ENCODE peak calls at places on chromosomes 2 and 18, in seven cellular contexts. H is aorta, N is NT2/D1, Y is mesendoderm, B is pancreas, I is heart right ventricle, F is upper lobe of right lung. Q is an unnamed sample. For H3K4me1, the result is how much of the 10 kb centered on the place peaks cover.

GRCh38 chr18:77068890-77069312 is 63.7 kb downstream of the MBP start:
- DNase-seq in H (no peak), I (no peak), F (no peak), B (no peak), N (no peak), Y (no peak), Q (no peak)

GRCh38 chr2:1769703-1770422 is 25.5 kb upstream of the PXDN start:
- DNase-seq in B (peak), F (peak), Y (peak), H (peak), I (peak), N (peak), Q (peak)

GRCh38 chr2:167653131-167653530 is 594.3 kb downstream of the STK39 start:
- DNase-seq in H (no peak), B (no peak), F (no peak), N (no peak), I (no peak), Y (no peak), Q (no peak)

GRCh38 chr2:129483366-129483765 is 496.1 kb upstream of the RAB6C start:
- DNase-seq in H (no peak), Y (no peak), I (peak), B (no peak), N (no peak), F (no peak), Q (no peak)

GRCh38 chr2:231926761-231927565 is 767 bp upstream of the NPPC start:
- DNase-seq in Y (peak), B (no peak), N (no peak), I (no peak), H (peak), F (peak), Q (peak)

GRCh38 chr2:199379251-199379650 is 78.5 kb downstream of the SATB2 start:
- DNase-seq in N (no peak), I (no peak), F (no peak), B (no peak), H (no peak), Y (no peak), Q (no peak)

GRCh38 chr18:74303936-74304335 is 11.7 kb upstream of the C18orf63 start:
- DNase-seq in I (no peak), F (no peak), B (no peak), N (no peak), Y (no peak), H (no peak), Q (no peak)

GRCh38 chr2:231928901-231929725 is 2.9 kb upstream of the NPPC start:
- DNase-seq in H (no peak), I (no peak), B (no peak), Y (no peak), N (no peak), F (no peak), Q (no peak)

GRCh38 chr18:35143615-35144596 is 96.9 kb upstream of the ZNF397 start:
- DNase-seq in B (peak), H (no peak), F (no peak), I (peak), N (peak), Y (peak), Q (no peak)

GRCh38 chr2:97736608-97737330 is 23.4 kb downstream of the ZAP70 start:
- DNase-seq in F (peak), B (no peak), I (no peak), N (no peak), Y (no peak), H (peak), Q (no peak)

GRCh38 chr2:168293766-168294165 is 46.4 kb upstream of the STK39 start:
- DNase-seq in F (no peak), B (no peak), H (no peak), Y (peak), I (no peak), N (no peak), Q (no peak)

GRCh38 chr2:104849618-104850097 is 4.3 kb upstream of the POU3F3 start:
- DNase-seq in Y (peak), I (peak), B (peak), H (no peak), N (no peak), F (peak), Q (no peak)

GRCh38 chr18:10923225-10923624 is 226.1 kb downstream of the PIEZO2 start:
- DNase-seq in N (no peak), F (no peak), Y (peak), I (no peak), B (no peak), H (no peak), Q (no peak)

GRCh38 chr2:46471-47345 is at the start of gene FAM110C:
- DNase-seq in I (peak), F (peak), H (peak), Y (peak), B (peak), N (peak), Q (peak)

GRCh38 chr2:141589314-141589713 is 541.5 kb downstream of the LRP1B start:
- DNase-seq in Y (no peak), I (no peak), F (no peak), H (no peak), B (no peak), N (no peak), Q (no peak)

GRCh38 chr2:217058791-217059755 is 199.2 kb upstream of the TNP1 start:
- DNase-seq in F (no peak), N (no peak), B (no peak), Y (no peak), H (no peak), I (no peak), Q (no peak)

GRCh38 chr2:78940998-78941397 is 84.5 kb upstream of the REG3G start:
- DNase-seq in Y (peak), B (no peak), N (no peak), I (no peak), F (no peak), H (no peak), Q (no peak)

GRCh38 chr2:149782566-149782965 is 195.0 kb upstream of the MMADHC start:
- DNase-seq in H (no peak), N (no peak), F (no peak), Y (no peak), B (no peak), I (no peak), Q (no peak)

GRCh38 chr2:138867341-138867740 is 87.2 kb upstream of the NXPH2 start:
- DNase-seq in H (no peak), I (no peak), B (no peak), Y (no peak), F (no peak), N (no peak), Q (no peak)

GRCh38 chr2:211033765-211034164 is 477.4 kb downstream of the CPS1 start:
- DNase-seq in F (no peak), Y (peak), N (no peak), I (no peak), H (no peak), B (no peak), Q (no peak)

GRCh38 chr2:105929506-105929905 is 184.8 kb downstream of the NCK2 start:
- DNase-seq in I (no peak), N (no peak), B (no peak), Y (no peak), H (no peak), F (no peak), Q (no peak)

GRCh38 chr2:60283633-60284032 is 269.8 kb downstream of the BCL11A start:
- DNase-seq in F (no peak), N (no peak), H (no peak), I (no peak), B (no peak), Y (no peak), Q (no peak)

GRCh38 chr2:174846941-174847938 is 83.0 kb upstream of the CHRNA1 start:
- DNase-seq in Y (peak), F (no peak), H (no peak), B (no peak), N (peak), I (peak), Q (no peak)

GRCh38 chr18:70848329-70848728 is 559.5 kb downstream of the SOCS6 start:
- DNase-seq in B (no peak), N (no peak), I (no peak), H (no peak), Y (no peak), F (no peak), Q (no peak)

GRCh38 chr2:203650860-203651613 is 55.4 kb upstream of the CD28 start:
- DNase-seq in F (no peak), B (peak), H (no peak), N (no peak), I (peak), Y (peak), Q (no peak)

GRCh38 chr2:203808041-203808750 is 59.4 kb upstream of the CTLA4 start:
- DNase-seq in B (no peak), F (no peak), N (no peak), I (no peak), H (no peak), Y (peak), Q (no peak)

GRCh38 chr18:33600846-33601245 is 22.8 kb downstream of the ASXL3 start:
- DNase-seq in N (no peak), B (no peak), Y (no peak), I (no peak), F (no peak), H (no peak), Q (no peak)

GRCh38 chr2:10427568-10427975 is 20.6 kb downstream of the ODC1 start:
- DNase-seq in N (no peak), H (no peak), F (no peak), Y (no peak), B (no peak), I (no peak), Q (no peak)

GRCh38 chr2:106961328-106961727 is 75.4 kb upstream of the ST6GAL2 start:
- DNase-seq in Y (peak), I (no peak), H (no peak), F (no peak), B (no peak), N (no peak), Q (no peak)

GRCh38 chr2:240551288-240551687 is 6.5 kb downstream of the ANKMY1 start:
- DNase-seq in B (peak), F (no peak), Y (no peak), H (no peak), I (no peak), N (no peak), Q (no peak)

GRCh38 chr2:227462463-227462951 is 9.4 kb upstream of the AGFG1 start:
- DNase-seq in I (no peak), F (no peak), Y (no peak), N (no peak), H (no peak), B (no peak), Q (no peak)

GRCh38 chr2:198762456-198762855 is 695.3 kb downstream of the SATB2 start:
- DNase-seq in Y (peak), H (peak), I (no peak), B (no peak), F (no peak), N (no peak), Q (no peak)

GRCh38 chr2:241804326-241805276 is 4.4 kb upstream of the NEU4 start:
- DNase-seq in B (no peak), I (no peak), H (peak), F (peak), Y (peak), N (no peak), Q (peak)

GRCh38 chr2:7083580-7084509 is 166.6 kb downstream of the RNF144A start:
- DNase-seq in N (peak), B (no peak), H (no peak), I (no peak), Y (peak), F (no peak), Q (no peak)

GRCh38 chr2:68318686-68319396 is 908 bp downstream of the CNRIP1 start:
- DNase-seq in F (no peak), Y (no peak), B (no peak), H (peak), I (peak), N (no peak), Q (peak)

GRCh38 chr18:61676763-61677434 is 215.9 kb downstream of the RNF152 start:
- DNase-seq in I (no peak), H (no peak), F (no peak), B (no peak), Y (no peak), N (no peak), Q (no peak)

GRCh38 chr2:96099861-96100798 is 16.2 kb downstream of the ADRA2B start:
- DNase-seq in H (peak), F (peak), B (peak), I (peak), N (no peak), Y (peak), Q (peak)

GRCh38 chr18:68623342-68623741 is 91.6 kb downstream of the TMX3 start:
- DNase-seq in F (no peak), Y (peak), H (no peak), B (peak), N (peak), I (peak), Q (no peak)

GRCh38 chr2:105790467-105791118 is 45.9 kb downstream of the NCK2 start:
- DNase-seq in H (no peak), F (no peak), Y (no peak), B (no peak), I (no peak), N (no peak), Q (no peak)

DNA sequence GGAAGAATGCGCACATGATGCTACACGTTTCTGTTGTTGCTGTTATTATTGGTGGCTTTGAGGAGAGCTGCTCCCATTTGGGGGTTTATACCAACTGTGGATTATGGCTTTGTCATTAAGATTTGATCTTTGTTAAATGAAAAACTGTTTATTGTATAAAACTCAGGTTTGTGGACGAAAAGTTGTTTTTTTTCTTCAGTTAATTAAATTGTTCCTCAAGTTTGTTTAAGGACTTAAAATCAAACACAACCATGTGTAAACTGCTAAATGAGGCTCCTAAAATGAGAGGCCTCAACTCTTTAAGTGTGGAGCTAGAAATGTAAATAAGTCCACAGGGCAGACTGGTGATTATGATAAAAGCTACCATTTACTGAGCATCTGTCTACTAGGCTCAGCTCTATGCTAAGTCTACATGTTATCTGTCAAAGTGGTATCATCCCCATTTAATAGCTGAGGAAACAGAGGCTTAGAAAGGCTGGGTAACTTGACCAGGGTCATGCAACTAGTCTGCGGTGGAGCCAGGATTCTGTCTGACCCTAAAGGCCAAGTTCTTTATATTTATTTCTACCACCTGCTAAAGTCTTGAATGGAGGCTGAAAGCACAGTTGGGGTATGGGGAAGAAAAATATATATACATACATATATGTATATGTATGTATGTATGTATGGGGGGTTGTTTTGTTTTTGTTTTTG is 4.1 kb downstream of the MYCN start:
- DNase-seq in B (no peak), I (no peak), H (no peak), F (no peak), N (no peak), Y (no peak), Q (no peak)
- H3K4me3 ChIP-seq in B (no peak), I (no peak), H (no peak), F (no peak), N (peak), Y (no peak), Q (no peak)

DNA sequence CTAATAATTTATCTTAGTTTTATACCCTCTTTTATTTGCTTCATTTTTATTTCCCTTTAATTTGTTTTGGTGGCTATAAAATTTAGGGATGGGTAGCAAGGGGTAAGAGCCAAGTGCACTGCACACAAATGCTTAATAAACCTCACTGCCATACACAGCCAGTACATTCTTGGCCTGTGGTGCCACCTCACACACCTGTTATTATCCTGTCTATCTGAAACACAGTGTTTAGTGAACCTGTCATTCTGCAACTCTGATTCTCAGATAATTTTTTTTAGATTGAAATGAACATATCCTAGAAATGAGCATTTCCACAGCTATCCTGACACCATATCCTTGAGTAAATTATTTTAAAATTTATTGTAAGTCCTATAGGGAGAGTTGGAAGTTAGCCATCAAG is 807.5 kb downstream of the DCC start:
- DNase-seq in F (no peak), N (no peak), B (no peak), I (no peak), Y (no peak), H (no peak), Q (no peak)
- H3K4me1 ChIP-seq in F (under half), N (under half), B (under half), I (under half), Y (under half), H (under half), Q (under half)

DNA sequence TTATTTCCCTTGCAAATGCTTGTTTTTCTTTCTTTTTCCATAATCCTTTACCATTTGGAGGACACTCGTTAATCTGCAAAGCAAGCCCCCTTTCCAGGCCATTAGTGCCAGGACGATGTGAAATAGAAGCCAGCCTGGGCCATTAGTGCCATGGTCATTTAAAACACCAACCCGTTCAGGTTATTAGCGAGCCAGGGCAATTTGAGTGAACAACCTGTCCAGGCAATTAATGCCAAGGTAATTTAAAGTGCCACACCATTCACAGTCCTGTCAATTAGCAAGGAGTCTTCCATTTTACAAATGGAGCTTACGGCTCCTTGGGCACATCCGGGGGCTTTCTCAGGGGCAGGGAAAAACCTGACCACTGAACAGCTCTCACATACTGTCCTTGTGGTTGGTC is 370.7 kb downstream of the HRH4 start:
- DNase-seq in N (no peak), H (no peak), Y (no peak), F (no peak), B (no peak), I (no peak), Q (no peak)
- H3K4me3 ChIP-seq in N (no peak), H (no peak), Y (no peak), F (no peak), B (no peak), I (no peak), Q (no peak)

DNA sequence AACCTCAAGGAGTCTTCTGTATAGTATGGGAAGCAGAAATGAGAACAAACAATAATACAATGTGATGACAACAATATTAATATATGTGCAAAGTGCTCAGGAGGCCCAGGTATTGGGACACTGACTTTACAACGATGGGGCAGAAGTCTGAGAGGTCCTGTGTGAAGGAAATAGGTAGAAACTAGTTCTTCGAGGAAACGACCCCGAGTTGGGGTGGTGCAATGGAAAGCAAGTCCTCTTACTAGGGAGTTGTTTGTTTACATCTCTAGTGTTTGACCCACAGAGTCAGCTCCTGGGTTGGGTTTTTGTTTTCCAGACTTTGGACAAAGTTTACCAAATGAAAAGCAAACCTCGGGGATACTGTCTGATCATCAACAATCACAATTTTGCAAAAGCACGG is 16.2 kb downstream of the CASP8 start:
- DNase-seq in H (no peak), F (no peak), Y (no peak), I (no peak), N (no peak), B (no peak), Q (no peak)
- H3K4me1 ChIP-seq in H (under half), F (under half), Y (under half), I (under half), N (under half), B (under half), Q (under half)

GRCh38 chr2:181991171-181991885 is 5.7 kb downstream of the PPP1R1C start:
- DNase-seq in Y (no peak), N (no peak), B (no peak), F (no peak), I (no peak), H (no peak), Q (no peak)
- H3K4me3 ChIP-seq in Y (no peak), N (no peak), B (no peak), F (no peak), I (no peak), H (no peak), Q (no peak)

GRCh38 chr2:121603185-121603584 is 46.1 kb downstream of the CLASP1 start:
- DNase-seq in B (no peak), Y (no peak), F (no peak), H (no peak), I (no peak), N (no peak), Q (no peak)
- H3K4me1 ChIP-seq in B (under half), Y (under half), F (under half), H (under half), I (half or more), N (under half), Q (under half)

GRCh38 chr2:45952591-45952990 is 301.1 kb downstream of the PRKCE start:
- DNase-seq in F (no peak), Y (no peak), I (no peak), H (no peak), B (no peak), N (no peak), Q (no peak)
- H3K4me3 ChIP-seq in F (no peak), Y (no peak), I (no peak), H (no peak), B (no peak), N (no peak), Q (no peak)

DNA sequence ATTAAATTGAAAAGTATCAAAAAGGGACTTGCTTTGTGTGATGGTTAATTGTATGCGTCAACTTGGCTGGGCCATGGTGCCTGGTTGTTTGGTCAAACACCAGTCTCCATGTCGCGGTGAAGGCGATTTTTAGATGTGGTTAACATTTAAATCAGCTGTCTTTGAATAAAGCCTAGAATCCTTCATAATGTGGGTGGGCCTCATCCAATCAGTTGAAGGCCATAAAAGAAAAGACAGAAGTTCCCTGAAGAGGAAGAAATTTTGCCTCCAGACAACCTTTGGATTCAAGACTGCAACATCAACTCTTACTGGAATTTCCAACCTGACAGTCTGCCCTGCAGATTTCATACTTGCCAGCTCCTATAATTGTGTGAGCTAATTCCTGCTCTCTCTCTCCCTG is 160.5 kb downstream of the SH3BP4 start:
- DNase-seq in F (no peak), Y (no peak), I (no peak), H (no peak), B (no peak), N (no peak), Q (no peak)
- H3K4me1 ChIP-seq in F (under half), Y (under half), I (under half), H (under half), B (under half), N (under half), Q (under half)

Q was measured in lower lobe of right lung.